ENCODE peak calls at places on chromosomes 11 and 22, in six cellular contexts. G is B cell; M is coronary artery; L is CD4-positive, alpha-beta T cell; F is lung; K is GM12865. H is an unnamed sample.

GRCh38 chr11:64000026-64000739 is 13.9 kb downstream of the OTUB1 start:
- DNase-seq in G (peak), F (no peak), L (peak), K (peak), M (no peak), H (peak)

GRCh38 chr11:130125638-130126037 is 33.9 kb upstream of the ST14 start:
- DNase-seq in F (no peak), M (no peak), G (no peak), L (no peak), K (no peak), H (no peak)

GRCh38 chr11:34234086-34234740 is 123.6 kb downstream of the ABTB2 start:
- DNase-seq in G (peak), F (peak), L (peak), K (peak), M (no peak), H (no peak)

GRCh38 chr11:96054870-96055705 is 131.2 kb upstream of the MTMR2 start:
- DNase-seq in F (no peak), K (peak), L (no peak), G (peak), M (no peak), H (peak)

GRCh38 chr11:118281284-118281683 is 17.2 kb upstream of the MPZL2 start:
- DNase-seq in K (peak), G (peak), M (no peak), F (no peak), L (no peak), H (no peak)

GRCh38 chr11:20477418-20478090 is 90.0 kb downstream of the PRMT3 start:
- DNase-seq in M (no peak), G (no peak), K (no peak), L (no peak), F (no peak), H (no peak)

GRCh38 chr22:22730655-22731373 is 86.4 kb downstream of the GGTLC2 start:
- DNase-seq in K (no peak), M (no peak), L (no peak), F (peak), G (no peak), H (no peak)

GRCh38 chr11:121540627-121541026 is 87.9 kb upstream of the SORL1-AS1 start:
- DNase-seq in K (peak), M (no peak), G (no peak), F (no peak), L (no peak), H (no peak)

GRCh38 chr11:69970785-69971535 is 107.2 kb upstream of the ANO1 start:
- DNase-seq in K (no peak), L (no peak), G (no peak), M (no peak), F (no peak), H (no peak)

GRCh38 chr11:69969890-69970784 is 108.0 kb upstream of the ANO1 start:
- DNase-seq in M (no peak), K (peak), F (no peak), G (peak), L (no peak), H (no peak)

GRCh38 chr11:69971741-69972140 is 106.4 kb upstream of the ANO1 start:
- DNase-seq in G (no peak), F (no peak), K (peak), L (no peak), M (no peak), H (no peak)

GRCh38 chr11:69974528-69974927 is 103.6 kb upstream of the ANO1 start:
- DNase-seq in G (no peak), K (no peak), M (no peak), F (no peak), L (no peak), H (no peak)

GRCh38 chr11:69972351-69972802 is 105.7 kb upstream of the ANO1 start:
- DNase-seq in L (peak), G (peak), F (no peak), M (no peak), K (peak), H (no peak)
- TF ChIP-seq CTCF in L (no peak), G (no peak), F (no peak), M (no peak), K (no peak), H (no peak)

GRCh38 chr11:35276396-35276795 is 137.4 kb downstream of the CD44 start:
- DNase-seq in F (peak), G (no peak), L (no peak), K (peak), M (no peak), H (no peak)

GRCh38 chr11:35275808-35276170 is 136.8 kb downstream of the CD44 start:
- DNase-seq in F (no peak), L (no peak), K (no peak), G (no peak), M (no peak), H (no peak)

GRCh38 chr11:35277827-35278226 is 138.9 kb downstream of the CD44 start:
- DNase-seq in F (no peak), G (peak), M (no peak), K (no peak), L (no peak), H (no peak)

GRCh38 chr11:35272391-35272821 is 133.4 kb downstream of the CD44 start:
- DNase-seq in K (peak), F (no peak), G (peak), M (no peak), L (no peak), H (no peak)

DNA sequence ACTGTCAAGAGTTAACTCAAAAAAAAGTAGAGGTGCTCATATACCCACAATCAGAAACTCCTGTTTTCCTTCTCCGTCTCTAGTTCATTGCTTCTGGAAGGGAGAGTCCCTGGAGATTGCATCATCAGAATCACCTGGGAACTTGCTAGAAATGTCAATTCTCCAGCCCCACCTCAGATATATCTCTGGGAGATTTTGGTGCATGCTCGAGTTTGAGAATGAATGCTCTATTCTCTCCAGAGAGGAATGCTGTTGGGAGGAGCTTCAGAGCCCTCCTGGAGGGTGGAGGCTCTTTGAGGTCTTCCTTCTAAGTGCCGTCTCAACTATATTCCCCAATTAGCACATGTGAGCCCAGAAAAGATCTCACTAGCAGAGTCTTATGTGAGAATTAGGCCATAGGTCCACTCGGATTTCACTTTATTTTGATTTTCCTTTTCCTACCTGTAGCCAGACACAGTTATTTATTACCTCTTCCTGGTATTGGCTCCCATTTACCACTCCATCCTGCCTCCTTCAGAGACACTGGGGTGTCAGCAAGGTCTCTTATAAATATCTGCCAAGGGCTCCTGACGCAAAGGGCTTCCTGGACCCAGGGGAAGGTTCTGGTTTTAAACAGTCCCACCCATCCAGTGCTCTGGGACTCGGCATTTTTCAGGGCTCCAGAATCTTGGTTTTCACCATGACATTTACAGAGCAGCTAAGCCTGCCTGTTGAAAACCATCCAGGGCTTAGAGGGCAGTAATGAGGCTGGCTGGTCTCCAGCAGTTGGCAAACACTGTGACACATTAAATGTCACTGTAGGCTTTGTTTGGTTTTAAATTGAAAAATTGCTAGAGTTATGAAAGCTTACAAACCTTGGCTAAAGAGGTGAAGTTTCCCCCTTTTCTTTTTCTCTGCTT is 136.2 kb downstream of the CD44 start:
- DNase-seq in F (peak), M (no peak), L (no peak), K (no peak), G (no peak), H (no peak)
- TF ChIP-seq CTCF in F (no peak), M (no peak), L (no peak), K (no peak), G (no peak), H (no peak)

DNA sequence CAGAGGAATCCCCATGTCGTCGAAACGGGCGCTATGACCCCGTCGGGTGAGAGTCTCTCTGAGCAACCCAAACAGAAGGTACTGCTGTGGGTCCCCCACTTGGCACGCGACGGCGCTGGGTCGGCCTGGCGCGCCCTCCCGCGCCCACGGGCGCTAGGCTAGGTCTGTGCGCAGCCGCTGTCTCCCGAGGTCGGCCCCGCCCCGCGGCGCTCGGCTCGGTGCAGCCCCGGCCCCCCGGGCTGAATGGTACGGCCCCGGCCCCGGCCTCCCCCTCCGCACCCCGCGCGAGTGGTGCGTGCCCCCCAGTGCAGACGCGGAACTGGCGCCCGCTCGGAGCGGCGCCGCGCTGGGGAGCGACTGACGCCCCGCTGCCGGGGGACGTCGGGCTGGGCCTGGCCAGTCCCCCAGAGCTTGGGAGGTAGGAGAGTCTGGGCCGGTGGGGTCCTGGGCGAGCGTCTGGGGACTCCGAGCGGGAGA is at the start of gene MADD:
- DNase-seq in M (peak), K (peak), F (peak), L (peak), G (peak), H (peak)
- TF ChIP-seq CTCF in M (no peak), K (no peak), F (no peak), L (no peak), G (no peak), H (no peak)

DNA sequence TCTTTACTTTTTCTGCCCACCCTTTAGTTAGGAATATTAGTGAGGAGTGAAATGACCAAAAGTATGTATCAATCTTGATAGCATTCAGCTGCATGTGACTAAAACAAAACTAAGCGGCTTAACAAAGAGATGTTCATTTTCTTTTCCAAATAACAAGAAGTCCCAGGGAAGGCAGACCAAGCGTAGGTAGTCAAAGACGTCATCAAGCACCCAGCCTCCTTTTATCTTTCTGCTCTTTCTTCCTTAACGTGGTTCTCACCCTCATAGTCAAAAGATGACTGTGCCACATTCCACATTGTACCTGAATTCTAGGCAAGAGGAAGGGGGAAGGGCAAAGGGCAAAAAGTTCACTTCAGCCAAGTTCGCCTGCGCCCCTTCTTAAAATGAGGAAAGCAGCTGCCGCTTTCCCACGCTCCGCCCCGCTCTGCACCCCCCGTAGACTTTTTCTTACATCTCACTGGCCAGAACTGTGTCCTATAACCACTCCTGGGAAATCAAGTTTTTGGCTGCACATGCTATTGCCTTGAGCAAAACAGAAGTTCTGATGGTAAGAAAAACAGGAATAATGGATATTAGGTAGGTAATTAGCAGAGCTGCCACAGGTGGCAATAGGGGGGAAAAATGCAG is 14.6 kb upstream of the PGM2L1 start:
- DNase-seq in L (no peak), K (no peak), G (no peak), F (no peak), M (no peak), H (no peak)
- TF ChIP-seq CTCF in L (no peak), K (no peak), G (no peak), F (no peak), M (no peak), H (no peak)

DNA sequence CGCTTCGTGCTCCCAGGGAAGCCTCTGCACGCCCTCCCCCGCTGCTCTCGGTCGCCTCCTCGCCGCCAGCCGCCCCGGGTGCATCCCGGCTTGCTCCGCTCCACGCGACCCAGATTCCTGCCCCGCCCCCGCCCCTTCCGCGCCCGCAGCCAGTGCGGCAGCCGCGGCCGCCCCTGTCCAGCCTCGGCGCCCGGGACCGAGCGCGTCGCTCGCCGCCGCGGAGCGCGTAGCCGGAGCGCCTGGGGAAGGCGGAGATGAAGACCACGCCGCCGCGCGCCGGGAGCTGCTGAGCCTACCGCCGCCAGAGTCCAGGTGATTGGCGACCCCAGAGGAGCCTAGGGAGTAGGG is at the start of gene ELMOD1:
- DNase-seq in K (peak), M (no peak), G (peak), F (no peak), L (no peak), H (peak)
- TF ChIP-seq CTCF in K (no peak), M (no peak), G (no peak), F (no peak), L (no peak), H (no peak)

H was measured in neural crest cell.